ENCODE peak calls at places on chromosomes 6 and 20, in nine cellular contexts. I, F, M, Y, N, A, T, E and H are unnamed samples.

GRCh38 chr20:15317546-15318242 is 980.3 kb upstream of the FLRT3 start:
- DNase-seq in N (no peak), T (no peak), M (no peak), A (no peak), F (no peak), I (no peak), Y (no peak), E (no peak), H (no peak)

GRCh38 chr6:39137235-39137634 is 22.2 kb upstream of the SAYSD1 start:
- DNase-seq in A (peak; percentile 35), I (peak; percentile 32), E (peak; percentile 57), N (peak; percentile 32), M (peak; percentile 71), F (no peak), T (no peak), Y (peak; percentile 69), H (peak; percentile 17)

GRCh38 chr20:237479-237878 is 10.4 kb downstream of the DEFB129 start:
- DNase-seq in E (peak; percentile 10), F (peak; percentile 2), I (peak; percentile 69), Y (peak; percentile 17), M (no peak), A (peak; percentile 7), N (no peak), T (no peak), H (peak; percentile 12)

GRCh38 chr6:42138630-42139619 is 3.5 kb downstream of the C6orf132 start:
- DNase-seq in E (peak; percentile 42), F (no peak), A (no peak), N (no peak), M (no peak), I (no peak), T (no peak), Y (no peak), H (no peak)

GRCh38 chr6:3660473-3660872 is 91.0 kb downstream of the PXDC1 start:
- DNase-seq in N (no peak), E (no peak), T (no peak), I (no peak), A (no peak), F (no peak), Y (no peak), M (no peak), H (no peak)

GRCh38 chr20:46202758-46203509 is 84.8 kb downstream of the CD40 start:
- DNase-seq in M (no peak), F (no peak), I (no peak), N (no peak), E (peak; percentile 54), A (no peak), T (peak; percentile 69), Y (no peak), H (no peak)

GRCh38 chr6:52534966-52535390 is 41.9 kb downstream of the TRAM2 start:
- DNase-seq in E (no peak), A (no peak), I (no peak), T (no peak), Y (peak; percentile 56), N (no peak), M (no peak), F (no peak), H (no peak)

GRCh38 chr6:8082954-8083858 is 19.0 kb upstream of the BLOC1S5 start:
- DNase-seq in I (no peak), N (no peak), Y (no peak), F (no peak), E (peak; percentile 71), M (no peak), A (no peak), T (no peak), H (no peak)

GRCh38 chr20:46058656-46059281 is 29.8 kb downstream of the SLC12A5 start:
- DNase-seq in M (no peak), Y (no peak), A (no peak), I (no peak), N (no peak), T (no peak), E (no peak), F (no peak), H (no peak)

GRCh38 chr6:167855825-167856425 is 29.2 kb downstream of the AFDN start:
- DNase-seq in T (no peak), N (peak; percentile 54), A (no peak), E (peak; percentile 93), F (no peak), Y (no peak), M (no peak), I (no peak), H (no peak)

GRCh38 chr6:36184311-36184710 is 12.2 kb upstream of the BRPF3 start:
- DNase-seq in Y (no peak), N (no peak), F (no peak), M (no peak), I (no peak), E (no peak), T (no peak), A (no peak), H (no peak)

GRCh38 chr6:56899311-56899710 is 55.6 kb upstream of the BEND6 start:
- DNase-seq in F (no peak), Y (no peak), I (no peak), T (no peak), N (no peak), E (peak; percentile 35), M (no peak), A (no peak), H (no peak)

GRCh38 chr20:39563406-39563805 is 601.3 kb downstream of the DHX35 start:
- DNase-seq in Y (no peak), T (no peak), M (no peak), I (no peak), F (no peak), E (no peak), N (no peak), A (no peak), H (no peak)

GRCh38 chr6:142624978-142625715 is 319.8 kb downstream of the HIVEP2 start:
- DNase-seq in A (no peak), F (no peak), Y (no peak), M (no peak), T (no peak), I (no peak), N (no peak), E (no peak), H (no peak)

GRCh38 chr6:57173056-57173885 is 1.1 kb downstream of the BAG2 start:
- DNase-seq in E (peak; percentile 54), I (no peak), F (peak; percentile 39), Y (peak; percentile 52), M (no peak), N (no peak), T (no peak), A (peak; percentile 19), H (peak; percentile 17)

GRCh38 chr20:35561671-35562070 is 19.8 kb downstream of the ERGIC3 start:
- DNase-seq in I (no peak), E (no peak), N (no peak), Y (no peak), M (no peak), F (no peak), A (no peak), T (no peak), H (no peak)

GRCh38 chr6:21061892-21062291 is 527.6 kb downstream of the CDKAL1 start:
- DNase-seq in M (no peak), T (no peak), Y (no peak), N (no peak), I (no peak), E (no peak), A (no peak), F (no peak), H (no peak)

GRCh38 chr6:67888546-67888885 is 746.6 kb upstream of the ADGRB3 start:
- DNase-seq in M (no peak), F (no peak), T (no peak), E (no peak), A (no peak), Y (no peak), I (no peak), N (no peak), H (no peak)

GRCh38 chr20:61510778-61511330 is 258.8 kb downstream of the CDH4 start:
- DNase-seq in T (no peak), E (no peak), I (no peak), Y (no peak), F (no peak), A (no peak), M (no peak), N (no peak), H (no peak)

GRCh38 chr6:144797881-144798589 is 512.9 kb downstream of the UTRN start:
- DNase-seq in N (peak; percentile 27), F (no peak), M (no peak), T (no peak), A (no peak), Y (no peak), E (peak; percentile 27), I (no peak), H (no peak)

GRCh38 chr6:158506577-158506976 is 53.3 kb upstream of the TMEM181 start:
- DNase-seq in A (no peak), N (no peak), M (no peak), I (no peak), T (no peak), Y (no peak), E (no peak), F (no peak), H (no peak)

GRCh38 chr6:24995270-24995669 is 59.5 kb upstream of the RIPOR2 start:
- DNase-seq in N (no peak), I (no peak), F (no peak), E (no peak), Y (no peak), M (no peak), T (no peak), A (no peak), H (no peak)